ENCODE peak calls at places on chromosome 21, in six cellular contexts. One of them, this sample, is unnamed.

GRCh38 chr21:35504277-35504676 is 455.2 kb upstream of the RUNX1 start:
- DNase-seq in RWPE1: no peak
- DNase-seq in stimulated activated CD8-positive, alpha-beta memory T cell treated with anti-CD3 and anti-CD28 coated beads, Interleukin-12 subunit alpha, Interleukin-12 subunit beta, amount 100 ng/mL, for 4 hours: no peak
- DNase-seq in epithelial cell of esophagus: no peak
- DNase-seq in A549: no peak
- DNase-seq in aorta: no peak
- DNase-seq in this sample: no peak

GRCh38 chr21:41972511-41973205 is 18.8 kb upstream of the C2CD2 start:
- DNase-seq in A549: no peak
- DNase-seq in RWPE1: no peak
- DNase-seq in stimulated activated CD8-positive, alpha-beta memory T cell treated with anti-CD3 and anti-CD28 coated beads, Interleukin-12 subunit alpha, Interleukin-12 subunit beta, amount 100 ng/mL, for 4 hours: no peak
- DNase-seq in epithelial cell of esophagus: no peak
- DNase-seq in aorta: no peak
- DNase-seq in this sample: no peak

GRCh38 chr21:40832316-40832715 is 14.6 kb downstream of the DSCAM start:
- DNase-seq in epithelial cell of esophagus: no peak
- DNase-seq in RWPE1: no peak
- DNase-seq in A549: no peak
- DNase-seq in aorta: no peak
- DNase-seq in stimulated activated CD8-positive, alpha-beta memory T cell treated with anti-CD3 and anti-CD28 coated beads, Interleukin-12 subunit alpha, Interleukin-12 subunit beta, amount 100 ng/mL, for 4 hours: no peak
- DNase-seq in this sample: no peak

GRCh38 chr21:44736291-44737004 is 25.1 kb upstream of the TSPEAR start:
- DNase-seq in A549: peak
- DNase-seq in aorta: peak
- DNase-seq in RWPE1: peak
- DNase-seq in stimulated activated CD8-positive, alpha-beta memory T cell treated with anti-CD3 and anti-CD28 coated beads, Interleukin-12 subunit alpha, Interleukin-12 subunit beta, amount 100 ng/mL, for 4 hours: no peak
- DNase-seq in epithelial cell of esophagus: no peak
- DNase-seq in this sample: no peak

GRCh38 chr21:45899317-45900033 is 82.1 kb upstream of the COL6A1 start:
- DNase-seq in epithelial cell of esophagus: no peak
- DNase-seq in A549: no peak
- DNase-seq in RWPE1: no peak
- DNase-seq in aorta: peak
- DNase-seq in stimulated activated CD8-positive, alpha-beta memory T cell treated with anti-CD3 and anti-CD28 coated beads, Interleukin-12 subunit alpha, Interleukin-12 subunit beta, amount 100 ng/mL, for 4 hours: no peak
- DNase-seq in this sample: no peak

GRCh38 chr21:45497846-45498645 is 44.2 kb downstream of the SLC19A1 start:
- DNase-seq in stimulated activated CD8-positive, alpha-beta memory T cell treated with anti-CD3 and anti-CD28 coated beads, Interleukin-12 subunit alpha, Interleukin-12 subunit beta, amount 100 ng/mL, for 4 hours: no peak
- DNase-seq in A549: no peak
- DNase-seq in aorta: peak
- DNase-seq in RWPE1: no peak
- DNase-seq in epithelial cell of esophagus: no peak
- DNase-seq in this sample: no peak

GRCh38 chr21:44626673-44627143 is at the start of gene KRTAP10-9:
- DNase-seq in A549: no peak
- DNase-seq in epithelial cell of esophagus: no peak
- DNase-seq in stimulated activated CD8-positive, alpha-beta memory T cell treated with anti-CD3 and anti-CD28 coated beads, Interleukin-12 subunit alpha, Interleukin-12 subunit beta, amount 100 ng/mL, for 4 hours: no peak
- DNase-seq in RWPE1: no peak
- DNase-seq in aorta: no peak
- DNase-seq in this sample: no peak

GRCh38 chr21:16438761-16439160 is 709.0 kb downstream of the USP25 start:
- DNase-seq in RWPE1: no peak
- DNase-seq in aorta: no peak
- DNase-seq in A549: no peak
- DNase-seq in epithelial cell of esophagus: no peak
- DNase-seq in stimulated activated CD8-positive, alpha-beta memory T cell treated with anti-CD3 and anti-CD28 coated beads, Interleukin-12 subunit alpha, Interleukin-12 subunit beta, amount 100 ng/mL, for 4 hours: no peak
- DNase-seq in this sample: no peak

GRCh38 chr21:46393941-46394818 is 64.5 kb upstream of the DIP2A start:
- DNase-seq in A549: no peak
- DNase-seq in stimulated activated CD8-positive, alpha-beta memory T cell treated with anti-CD3 and anti-CD28 coated beads, Interleukin-12 subunit alpha, Interleukin-12 subunit beta, amount 100 ng/mL, for 4 hours: no peak
- DNase-seq in RWPE1: no peak
- DNase-seq in epithelial cell of esophagus: no peak
- DNase-seq in aorta: peak
- DNase-seq in this sample: no peak

GRCh38 chr21:36678538-36678937 is 20.4 kb upstream of the SIM2 start:
- DNase-seq in RWPE1: no peak
- DNase-seq in stimulated activated CD8-positive, alpha-beta memory T cell treated with anti-CD3 and anti-CD28 coated beads, Interleukin-12 subunit alpha, Interleukin-12 subunit beta, amount 100 ng/mL, for 4 hours: no peak
- DNase-seq in aorta: no peak
- DNase-seq in epithelial cell of esophagus: peak
- DNase-seq in A549: no peak
- DNase-seq in this sample: no peak

GRCh38 chr21:20779321-20779720 is 218.9 kb upstream of the NCAM2 start:
- DNase-seq in epithelial cell of esophagus: no peak
- DNase-seq in A549: no peak
- DNase-seq in stimulated activated CD8-positive, alpha-beta memory T cell treated with anti-CD3 and anti-CD28 coated beads, Interleukin-12 subunit alpha, Interleukin-12 subunit beta, amount 100 ng/mL, for 4 hours: no peak
- DNase-seq in aorta: no peak
- DNase-seq in RWPE1: no peak
- DNase-seq in this sample: no peak

GRCh38 chr21:45405819-45406762 is 1.1 kb downstream of the COL18A1 start:
- DNase-seq in A549: peak
- DNase-seq in epithelial cell of esophagus: peak
- DNase-seq in aorta: peak
- DNase-seq in RWPE1: peak
- DNase-seq in stimulated activated CD8-positive, alpha-beta memory T cell treated with anti-CD3 and anti-CD28 coated beads, Interleukin-12 subunit alpha, Interleukin-12 subunit beta, amount 100 ng/mL, for 4 hours: no peak
- DNase-seq in this sample: no peak

GRCh38 chr21:43209575-43210453 is 41.0 kb downstream of the CRYAA start:
- DNase-seq in RWPE1: peak
- DNase-seq in A549: peak
- DNase-seq in epithelial cell of esophagus: peak
- DNase-seq in aorta: peak
- DNase-seq in stimulated activated CD8-positive, alpha-beta memory T cell treated with anti-CD3 and anti-CD28 coated beads, Interleukin-12 subunit alpha, Interleukin-12 subunit beta, amount 100 ng/mL, for 4 hours: no peak
- DNase-seq in this sample: no peak

GRCh38 chr21:42004406-42005199 is 5.6 kb downstream of the ZBTB21 start:
- DNase-seq in epithelial cell of esophagus: no peak
- DNase-seq in A549: no peak
- DNase-seq in aorta: no peak
- DNase-seq in RWPE1: no peak
- DNase-seq in stimulated activated CD8-positive, alpha-beta memory T cell treated with anti-CD3 and anti-CD28 coated beads, Interleukin-12 subunit alpha, Interleukin-12 subunit beta, amount 100 ng/mL, for 4 hours: no peak
- DNase-seq in this sample: no peak

GRCh38 chr21:45331521-45332257 is 44.0 kb upstream of the POFUT2 start:
- DNase-seq in aorta: peak
- DNase-seq in RWPE1: no peak
- DNase-seq in epithelial cell of esophagus: no peak
- DNase-seq in stimulated activated CD8-positive, alpha-beta memory T cell treated with anti-CD3 and anti-CD28 coated beads, Interleukin-12 subunit alpha, Interleukin-12 subunit beta, amount 100 ng/mL, for 4 hours: no peak
- DNase-seq in A549: no peak
- DNase-seq in this sample: no peak

GRCh38 chr21:45618846-45619485 is 24.6 kb upstream of the PCBP3 start:
- DNase-seq in epithelial cell of esophagus: no peak
- DNase-seq in RWPE1: no peak
- DNase-seq in stimulated activated CD8-positive, alpha-beta memory T cell treated with anti-CD3 and anti-CD28 coated beads, Interleukin-12 subunit alpha, Interleukin-12 subunit beta, amount 100 ng/mL, for 4 hours: no peak
- DNase-seq in aorta: peak
- DNase-seq in A549: no peak
- DNase-seq in this sample: no peak